ENCODE peak calls at places on chromosomes 12 and 14, in seven cellular contexts. N is COR-L47; W is NCI-H2171; U is iris pigment epithelial cell; C is T-helper 1 cell; Z is stimulated activated CD4-positive, alpha-beta T cell treated with anti-CD3 and anti-CD28 coated beads, Interleukin-1b, Interleukin-23, amount 100 ng/mL, for 1 hour; D is EL. O is an unnamed sample.

GRCh38 chr14:76701436-76701835 is 59.8 kb upstream of the VASH1 start:
- DNase-seq in Z (no peak), N (no peak), U (no peak), W (no peak), C (no peak), D (no peak), O (no peak)

GRCh38 chr12:1993341-1993740 is 10.9 kb downstream of the DCP1B start:
- DNase-seq in W (no peak), Z (no peak), U (peak), N (no peak), D (peak), C (no peak), O (no peak)

GRCh38 chr12:64946132-64946829 is 121.8 kb downstream of the TBC1D30 start:
- DNase-seq in U (peak), W (no peak), C (no peak), D (no peak), N (peak), Z (no peak), O (peak)

GRCh38 chr12:47383942-47384341 is 304.2 kb upstream of the AMIGO2 start:
- DNase-seq in N (no peak), D (peak), C (no peak), W (no peak), Z (no peak), U (peak), O (no peak)

GRCh38 chr12:23756416-23756815 is 193.1 kb downstream of the SOX5 start:
- DNase-seq in D (no peak), Z (no peak), C (no peak), U (no peak), N (no peak), W (no peak), O (no peak)

GRCh38 chr12:117280019-117280680 is 81.3 kb downstream of the NOS1 start:
- DNase-seq in C (no peak), D (no peak), W (no peak), Z (no peak), N (no peak), U (no peak), O (no peak)

GRCh38 chr12:51632598-51632997 is 41.6 kb downstream of the SCN8A start:
- DNase-seq in N (no peak), W (no peak), Z (no peak), C (no peak), U (no peak), D (no peak), O (no peak)

GRCh38 chr12:126389961-126390360 is 1324.7 kb downstream of the AACS start:
- DNase-seq in Z (no peak), C (no peak), U (no peak), D (no peak), W (no peak), N (no peak), O (no peak)

GRCh38 chr12:132523576-132524331 is 33.8 kb downstream of the FBRSL1 start:
- DNase-seq in U (peak), C (peak), W (peak), N (peak), Z (peak), D (peak), O (no peak)

GRCh38 chr12:124747426-124748161 is 116.1 kb downstream of the SCARB1 start:
- DNase-seq in Z (no peak), W (no peak), C (no peak), D (peak), U (peak), N (no peak), O (no peak)

GRCh38 chr12:1773937-1774655 is 46.3 kb upstream of the LRTM2 start:
- DNase-seq in U (peak), Z (no peak), C (no peak), D (no peak), N (no peak), W (no peak), O (no peak)